ENCODE peak calls at places on chromosomes 2 and 18, in six cellular contexts. G, M, Z, L, S and Y are unnamed samples.

GRCh38 chr2:228613133-228613532 is 431.6 kb upstream of the SPHKAP start:
- DNase-seq in Z (peak; percentile 95), S (no peak), L (peak; percentile 86), G (peak; percentile 7), M (no peak), Y (no peak)

GRCh38 chr2:10202136-10202535 is 79.6 kb downstream of the RRM2 start:
- DNase-seq in Z (peak; percentile 43), S (no peak), G (no peak), L (peak; percentile 56), M (no peak), Y (no peak)

GRCh38 chr2:138827426-138828054 is 47.4 kb upstream of the NXPH2 start:
- DNase-seq in Z (peak; percentile 68), L (peak; percentile 61), G (peak; percentile 77), S (no peak), M (no peak), Y (no peak)

GRCh38 chr2:19676770-19677169 is 225.0 kb downstream of the TTC32 start:
- DNase-seq in G (no peak), S (no peak), L (no peak), Z (no peak), M (no peak), Y (no peak)

GRCh38 chr2:228600265-228600664 is 418.8 kb upstream of the SPHKAP start:
- DNase-seq in Z (peak; percentile 88), L (peak; percentile 86), M (no peak), S (no peak), G (no peak), Y (no peak)

GRCh38 chr18:36899289-36899688 is 70.4 kb downstream of the KIAA1328 start:
- DNase-seq in L (no peak), M (no peak), Z (peak; percentile 27), G (peak; percentile 39), S (no peak), Y (no peak)

GRCh38 chr2:169476459-169476858 is 2.8 kb upstream of the BBS5 start:
- DNase-seq in G (peak; percentile 21), M (no peak), S (no peak), Z (peak; percentile 61), L (peak; percentile 55), Y (no peak)

GRCh38 chr18:3715223-3716080 is 265.5 kb downstream of the TGIF1 start:
- DNase-seq in L (no peak), S (no peak), Z (no peak), M (no peak), G (no peak), Y (no peak)

GRCh38 chr2:48774251-48774650 is 18.7 kb upstream of the LHCGR start:
- DNase-seq in G (no peak), M (no peak), Z (no peak), S (no peak), L (no peak), Y (no peak)

GRCh38 chr18:10875836-10876235 is 273.5 kb downstream of the PIEZO2 start:
- DNase-seq in G (no peak), M (no peak), L (no peak), Z (no peak), S (no peak), Y (no peak)

GRCh38 chr18:55998071-55998522 is 410.1 kb upstream of the TCF4 start:
- DNase-seq in Z (peak; percentile 56), M (peak; percentile 6), G (no peak), S (no peak), L (peak; percentile 69), Y (no peak)

GRCh38 chr18:72180689-72181088 is 363.5 kb downstream of the CBLN2 start:
- DNase-seq in G (no peak), Z (no peak), S (no peak), M (no peak), L (no peak), Y (no peak)

DNA sequence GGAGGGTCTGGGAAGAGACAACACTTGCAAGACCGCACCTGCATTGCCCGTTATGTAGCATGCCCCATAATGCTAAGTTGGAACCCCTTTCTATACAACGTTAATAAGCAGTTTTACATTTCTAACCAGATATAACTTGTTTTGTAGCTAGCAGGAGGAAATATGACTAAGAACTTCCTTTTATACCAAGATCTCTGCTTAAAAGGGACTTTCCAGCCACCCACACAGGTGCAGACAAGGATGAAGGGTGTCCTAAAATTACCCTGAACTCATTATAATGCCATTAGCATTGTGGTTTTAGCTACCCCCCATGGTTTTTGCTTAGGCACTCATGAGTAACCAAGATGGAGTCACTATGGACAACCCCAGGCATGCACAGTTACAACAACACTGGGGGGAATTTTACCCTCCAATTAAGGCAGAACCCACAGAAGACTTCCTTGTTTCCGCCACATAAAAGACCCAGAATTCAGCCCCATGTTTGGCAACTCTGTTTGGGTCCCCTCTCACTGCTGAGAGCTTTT is 362.8 kb downstream of the CBLN2 start:
- DNase-seq in S (no peak), Z (no peak), M (no peak), L (no peak), G (no peak), Y (no peak)
- H3K27ac ChIP-seq in S (no peak overlapping the region), Z (no peak overlapping the region), M (no peak overlapping the region), L (no peak overlapping the region), G (no peak overlapping the region), Y (no peak overlapping the region)

DNA sequence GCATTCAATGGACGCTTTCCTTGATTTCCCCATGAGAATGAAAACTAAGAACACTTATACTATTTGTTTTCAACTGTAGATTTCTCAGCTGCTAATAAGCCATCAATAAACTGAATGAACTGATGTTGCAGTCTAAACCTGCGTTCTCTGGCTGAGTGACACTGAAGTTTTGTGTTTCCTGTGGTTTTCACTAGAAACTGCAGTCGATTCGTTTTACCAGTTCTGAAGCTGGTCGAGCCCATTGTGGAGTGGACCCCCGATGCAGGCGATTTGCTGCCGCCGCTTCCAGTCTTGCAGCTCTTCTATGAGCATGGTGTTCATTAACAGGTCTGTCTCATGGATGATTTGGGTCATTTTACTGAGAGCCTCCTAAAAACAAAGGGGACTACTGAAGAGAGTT is 50.6 kb upstream of the STAT1 start:
- DNase-seq in Z (no peak), L (no peak), S (no peak), G (no peak), M (no peak), Y (no peak)
- H3K4me1 ChIP-seq in Z (peaks cover 2% of the 10 kb centered on the region), L (no peaks in the 10 kb centered on the region), S (peaks cover 67% of the 10 kb centered on the region), G (no peaks in the 10 kb centered on the region), M (no peaks in the 10 kb centered on the region), Y (no peaks in the 10 kb centered on the region)

DNA sequence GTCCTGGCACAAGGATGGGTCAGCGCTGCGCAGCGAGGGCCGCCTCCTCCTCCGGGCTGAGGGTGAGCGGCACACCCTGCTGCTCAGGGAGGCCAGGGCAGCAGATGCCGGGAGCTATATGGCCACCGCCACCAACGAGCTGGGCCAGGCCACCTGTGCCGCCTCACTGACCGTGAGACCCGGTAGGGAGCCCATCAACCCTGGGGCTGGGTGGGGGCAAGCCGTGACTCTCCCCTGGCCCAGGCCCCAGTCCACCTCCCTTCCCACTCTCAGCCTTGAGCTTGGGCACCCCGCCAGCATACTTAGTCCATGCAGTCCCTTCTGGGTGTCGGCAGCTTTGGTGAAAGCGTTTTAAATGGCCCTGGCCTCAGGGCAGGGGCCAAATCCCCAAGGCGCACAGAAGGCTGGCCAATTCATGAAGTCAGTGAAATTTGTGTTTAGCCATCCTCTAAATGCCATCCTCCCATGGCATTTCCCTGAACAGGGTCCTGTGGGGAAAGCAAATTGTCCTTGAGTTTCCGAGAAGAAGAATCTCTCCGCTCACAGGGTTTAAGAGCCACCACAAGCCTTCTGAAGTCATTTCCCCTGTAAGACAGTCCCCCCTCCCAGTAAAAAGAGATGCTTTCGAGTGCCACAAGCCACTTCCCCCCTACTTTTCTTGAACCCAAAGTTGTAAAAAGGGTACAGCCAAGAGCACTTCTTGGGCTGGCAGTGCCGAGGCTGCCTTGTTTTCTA is 17.1 kb downstream of the SPEG start:
- DNase-seq in M (peak; percentile 69), G (no peak), Z (peak; percentile 18), L (peak; percentile 69), S (no peak), Y (peak; percentile 95)
- H3K27ac ChIP-seq in M (peak overlapping the region; percentile 88), G (peak overlapping the region; percentile 75), Z (peak overlapping the region; percentile 86), L (no peak overlapping the region), S (no peak overlapping the region), Y (peak overlapping the region; percentile 94)

DNA sequence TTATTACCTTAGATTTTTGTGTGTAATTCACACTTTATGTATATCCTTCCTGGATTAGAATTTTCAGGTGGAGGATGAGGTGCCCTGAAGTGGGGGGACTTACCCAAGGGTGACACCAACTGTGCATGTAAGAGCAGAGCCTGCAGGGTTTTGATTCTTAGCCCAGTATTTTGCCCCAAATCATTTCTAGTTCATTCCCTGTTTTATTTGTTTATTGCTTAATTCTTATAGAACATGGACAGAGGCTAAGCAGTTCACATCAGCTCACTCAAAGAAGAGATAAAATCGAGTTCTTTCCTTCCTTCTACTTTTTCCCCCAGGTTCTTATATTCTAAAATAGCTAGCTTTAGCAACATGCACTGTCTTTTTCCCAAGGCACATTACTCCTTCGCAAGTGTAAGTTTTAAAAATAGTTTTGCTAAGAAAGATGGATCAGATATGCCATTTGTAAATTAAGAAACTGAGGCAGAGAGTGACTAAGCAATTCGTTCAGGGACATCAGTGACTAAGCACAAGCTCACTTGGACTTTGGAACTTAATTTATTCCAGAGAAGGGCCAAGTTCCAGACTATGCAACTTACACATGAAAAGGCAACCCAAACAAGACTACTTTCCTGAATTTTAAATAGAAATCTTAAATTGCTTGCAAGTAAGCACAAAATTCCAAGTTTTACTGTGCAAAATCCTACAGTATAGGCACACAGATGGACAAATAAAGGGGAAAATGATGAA is 427.9 kb upstream of the POU3F3 start:
- DNase-seq in G (no peak), S (no peak), L (no peak), Z (no peak), M (no peak), Y (no peak)
- H3K4me1 ChIP-seq in G (no peaks in the 10 kb centered on the region), S (no peaks in the 10 kb centered on the region), L (no peaks in the 10 kb centered on the region), Z (no peaks in the 10 kb centered on the region), M (no peaks in the 10 kb centered on the region), Y (no peaks in the 10 kb centered on the region)

GRCh38 chr2:225070811-225071210 is 28.5 kb upstream of the DOCK10 start:
- DNase-seq in L (no peak), Z (no peak), S (no peak), G (no peak), M (no peak), Y (no peak)
- H3K27ac ChIP-seq in L (no peak overlapping the region), Z (no peak overlapping the region), S (no peak overlapping the region), G (no peak overlapping the region), M (no peak overlapping the region), Y (no peak overlapping the region)

GRCh38 chr2:120934891-120935338 is 199.2 kb downstream of the GLI2 start:
- DNase-seq in M (no peak), S (no peak), G (peak; percentile 69), L (peak; percentile 96), Z (peak; percentile 94), Y (peak; percentile 76)
- H3K4me1 ChIP-seq in M (peaks cover 8% of the 10 kb centered on the region), S (no peaks in the 10 kb centered on the region), G (peaks cover 30% of the 10 kb centered on the region), L (peaks cover 52% of the 10 kb centered on the region), Z (peaks cover 71% of the 10 kb centered on the region), Y (peaks cover 25% of the 10 kb centered on the region)

GRCh38 chr2:13005761-13006336 is 289.1 kb downstream of the TRIB2 start:
- DNase-seq in M (peak; percentile 20), S (no peak), G (no peak), L (peak; percentile 27), Z (peak; percentile 17), Y (no peak)

GRCh38 chr2:13006829-13007715 is 290.3 kb downstream of the TRIB2 start:
- DNase-seq in L (peak; percentile 58), M (peak; percentile 79), Z (peak; percentile 65), S (peak; percentile 40), G (peak; percentile 62), Y (peak; percentile 78)

GRCh38 chr2:13005048-13005447 is 288.3 kb downstream of the TRIB2 start:
- DNase-seq in L (no peak), G (no peak), M (no peak), Z (no peak), S (no peak), Y (no peak)

GRCh38 chr2:13009027-13009426 is 292.3 kb downstream of the TRIB2 start:
- DNase-seq in M (no peak), L (peak; percentile 49), Z (peak; percentile 33), S (no peak), G (no peak), Y (no peak)

GRCh38 chr2:13006407-13006806 is 289.7 kb downstream of the TRIB2 start:
- DNase-seq in M (no peak), S (no peak), L (no peak), Z (no peak), G (no peak), Y (no peak)
- H3K27ac ChIP-seq in M (peak overlapping the region; percentile 55), S (no peak overlapping the region), L (no peak overlapping the region), Z (no peak overlapping the region), G (no peak overlapping the region), Y (no peak overlapping the region)